ENCODE peak calls at places on chromosomes 12 and 14, in nine cellular contexts. R is HepG2, S is heart right ventricle, L is pancreas, A is colonic mucosa, B is prostate gland, J is upper lobe of right lung, C is WERI-Rb-1, M is heart left ventricle. I is an unnamed sample.

GRCh38 chr14:36524874-36525745 is 5.1 kb upstream of the NKX2-1 start:
- DNase-seq in L (peak), M (no peak), C (no peak), B (no peak), R (peak), S (no peak), J (peak), A (peak), I (no peak)

GRCh38 chr12:114209852-114210251 is 196.1 kb downstream of the TBX5 start:
- DNase-seq in C (no peak), J (no peak), L (no peak), B (no peak), A (no peak), S (no peak), M (no peak), R (no peak), I (no peak)

GRCh38 chr12:67428431-67428830 is 159.3 kb downstream of the CAND1 start:
- DNase-seq in B (no peak), J (no peak), C (no peak), R (peak), S (no peak), L (no peak), M (no peak), A (no peak), I (no peak)

GRCh38 chr12:107515446-107515958 is 170.1 kb upstream of the PWP1 start:
- DNase-seq in B (no peak), C (no peak), R (no peak), M (no peak), J (no peak), A (no peak), S (no peak), L (no peak), I (peak)

GRCh38 chr14:34463598-34463961 is 1.5 kb upstream of the SPTSSA start:
- DNase-seq in C (no peak), B (no peak), A (no peak), R (no peak), M (no peak), J (no peak), L (no peak), S (no peak), I (no peak)

GRCh38 chr12:80201908-80202307 is 102.6 kb downstream of the OTOGL start:
- DNase-seq in B (no peak), J (no peak), C (no peak), S (no peak), M (no peak), R (no peak), A (no peak), L (no peak), I (no peak)

GRCh38 chr12:48775299-48775698 is 13.6 kb downstream of the ADCY6 start:
- DNase-seq in B (no peak), C (no peak), L (no peak), M (no peak), S (no peak), J (no peak), A (no peak), R (no peak), I (no peak)

GRCh38 chr14:67738740-67739504 is 37.2 kb downstream of the RDH12 start:
- DNase-seq in S (peak), M (no peak), C (no peak), R (peak), J (no peak), B (no peak), L (no peak), A (peak), I (peak)

GRCh38 chr14:80844872-80845271 is 96.7 kb downstream of the CEP128 start:
- DNase-seq in R (no peak), B (no peak), S (no peak), C (no peak), J (no peak), M (no peak), A (no peak), L (no peak), I (no peak)

GRCh38 chr14:65222434-65222833 is 120.1 kb upstream of the MAX start:
- DNase-seq in M (peak), R (no peak), J (peak), B (peak), L (peak), S (peak), C (peak), A (peak), I (no peak)

GRCh38 chr12:116564080-116564479 is 4.9 kb downstream of the MAP1LC3B2 start:
- DNase-seq in R (peak), M (no peak), A (no peak), L (no peak), S (no peak), J (no peak), B (no peak), C (no peak), I (no peak)

GRCh38 chr12:70660620-70661219 is 23.5 kb upstream of the PTPRB start:
- DNase-seq in B (no peak), L (no peak), S (peak), J (no peak), M (no peak), R (no peak), C (no peak), A (no peak), I (no peak)

GRCh38 chr14:85572845-85573244 is 42.9 kb downstream of the FLRT2 start:
- DNase-seq in B (no peak), J (no peak), L (no peak), M (no peak), R (no peak), S (no peak), C (no peak), A (no peak), I (no peak)
- H3K27ac ChIP-seq in B (no peak), J (no peak), L (no peak), M (no peak), R (no peak), S (no peak), C (no peak), A (no peak), I (no peak)

DNA sequence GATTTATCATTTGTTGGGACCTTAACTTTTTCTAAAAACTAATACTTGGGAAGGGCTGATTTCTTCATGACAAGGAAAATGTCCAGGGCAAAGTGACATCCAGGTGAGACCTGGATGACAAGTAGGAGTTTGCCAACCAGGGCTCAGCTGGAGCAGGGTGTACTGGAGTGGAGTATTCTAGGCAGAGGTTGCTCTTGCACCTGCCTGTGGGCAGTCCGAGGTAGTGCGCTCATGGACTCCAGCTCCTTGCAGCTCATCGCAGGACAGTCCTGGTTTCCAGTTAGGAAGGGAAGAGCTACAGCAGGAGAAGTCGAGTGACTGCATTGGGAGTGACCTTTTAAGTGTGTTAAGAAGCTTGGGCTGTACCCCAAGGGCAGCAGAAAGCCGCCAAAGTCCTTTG is 175.9 kb downstream of the PELI2 start:
- DNase-seq in M (no peak), B (no peak), L (no peak), J (no peak), A (no peak), C (no peak), S (no peak), R (no peak), I (no peak)
- H3K4me3 ChIP-seq in M (no peak), B (no peak), L (no peak), J (no peak), A (no peak), C (no peak), S (no peak), R (no peak), I (no peak)

DNA sequence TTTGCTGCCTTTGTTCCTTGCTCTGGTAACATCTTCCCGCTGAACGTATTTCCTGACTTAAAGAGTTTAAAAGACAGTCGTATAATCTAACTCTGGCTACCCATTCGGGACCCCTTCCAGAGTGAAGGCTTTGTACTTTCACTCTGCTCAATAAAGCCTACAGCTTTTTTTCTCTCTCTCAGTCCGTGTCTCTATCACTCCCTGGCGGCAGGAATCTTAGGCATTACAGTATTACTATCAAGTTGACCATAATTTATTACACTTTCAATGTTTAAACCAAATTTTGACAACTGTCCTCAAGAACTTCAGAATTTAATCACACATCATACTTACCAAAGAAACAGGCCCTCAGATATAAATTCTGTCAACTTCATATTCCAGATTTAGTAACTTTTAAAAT is 967.9 kb downstream of the FSCB start:
- DNase-seq in L (no peak), J (no peak), R (peak), M (no peak), C (no peak), A (no peak), S (no peak), B (no peak), I (no peak)
- TF ChIP-seq CTCF in L (peak), J (peak), R (peak), M (peak), C (no peak), A (peak), S (no peak), B (no peak), I (no peak)

GRCh38 chr14:96121660-96122395 is 82.7 kb downstream of the C14orf132 start:
- DNase-seq in S (no peak), B (no peak), M (no peak), A (no peak), L (no peak), R (no peak), C (no peak), J (no peak), I (no peak)
- H3K27ac ChIP-seq in S (no peak), B (no peak), M (no peak), A (no peak), L (no peak), R (no peak), C (no peak), J (no peak), I (no peak)

GRCh38 chr14:31927348-31927826 is 149.7 kb upstream of the ARHGAP5 start:
- DNase-seq in J (no peak), A (no peak), C (no peak), R (peak), S (peak), B (no peak), M (no peak), L (no peak), I (no peak)
- H3K4me3 ChIP-seq in J (no peak), A (no peak), C (no peak), R (no peak), S (no peak), B (no peak), M (no peak), L (no peak), I (no peak)

GRCh38 chr12:97313471-97314190 is 149.0 kb upstream of the RMST start:
- DNase-seq in R (peak), M (no peak), L (no peak), A (no peak), J (no peak), S (no peak), C (no peak), B (no peak), I (no peak)

GRCh38 chr12:97309921-97310320 is 152.7 kb upstream of the RMST start:
- DNase-seq in A (no peak), B (no peak), R (no peak), S (no peak), L (no peak), M (no peak), J (no peak), C (no peak), I (no peak)

GRCh38 chr12:97308576-97309198 is 153.9 kb upstream of the RMST start:
- DNase-seq in L (no peak), R (peak), M (no peak), J (no peak), A (no peak), S (no peak), C (no peak), B (peak), I (no peak)

GRCh38 chr12:97312570-97313135 is 150.0 kb upstream of the RMST start:
- DNase-seq in S (no peak), B (no peak), A (no peak), M (no peak), C (no peak), R (no peak), L (no peak), J (no peak), I (no peak)
- TF ChIP-seq CTCF in S (no peak), B (no peak), A (no peak), M (no peak), C (no peak), R (no peak), L (no peak), J (no peak), I (no peak)

DNA sequence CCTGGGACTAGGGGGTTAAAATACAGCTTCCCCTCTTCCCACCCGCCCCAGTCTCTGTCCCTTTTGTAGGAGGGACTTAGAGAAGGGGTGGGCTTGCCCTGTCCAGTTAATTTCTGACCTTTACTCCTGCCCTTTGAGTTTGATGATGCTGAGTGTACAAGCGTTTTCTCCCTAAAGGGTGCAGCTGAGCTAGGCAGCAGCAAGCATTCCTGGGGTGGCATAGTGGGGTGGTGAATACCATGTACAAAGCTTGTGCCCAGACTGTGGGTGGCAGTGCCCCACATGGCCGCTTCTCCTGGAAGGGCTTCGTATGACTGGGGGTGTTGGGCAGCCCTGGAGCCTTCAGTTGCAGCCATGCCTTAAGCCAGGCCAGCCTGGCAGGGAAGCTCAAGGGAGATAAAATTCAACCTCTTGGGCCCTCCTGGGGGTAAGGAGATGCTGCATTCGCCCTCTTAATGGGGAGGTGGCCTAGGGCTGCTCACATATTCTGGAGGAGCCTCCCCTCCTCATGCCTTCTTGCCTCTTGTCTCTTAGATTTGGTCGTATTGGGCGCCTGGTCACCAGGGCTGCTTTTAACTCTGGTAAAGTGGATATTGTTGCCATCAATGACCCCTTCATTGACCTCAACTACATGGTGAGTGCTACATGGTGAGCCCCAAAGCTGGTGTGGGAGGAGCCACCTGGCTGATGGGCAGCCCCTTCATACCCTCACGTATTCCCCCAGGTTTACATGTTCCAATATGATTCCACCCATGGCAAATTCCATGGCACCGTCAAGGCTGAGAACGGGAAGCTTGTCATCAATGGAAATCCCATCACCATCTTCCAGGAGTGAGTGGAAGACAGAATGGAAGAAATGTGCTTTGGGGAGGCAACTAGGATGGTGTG is 1.9 kb downstream of the GAPDH start:
- DNase-seq in A (no peak), R (peak), B (no peak), S (no peak), L (no peak), M (no peak), J (no peak), C (no peak), I (no peak)
- H3K27ac ChIP-seq in A (peak), R (peak), B (peak), S (peak), L (peak), M (peak), J (peak), C (peak), I (peak)

GRCh38 chr14:74938873-74939495 is 15.9 kb upstream of the RPS6KL1 start:
- DNase-seq in A (no peak), J (no peak), C (peak), B (no peak), R (no peak), L (peak), S (no peak), M (no peak), I (no peak)
- H3K4me3 ChIP-seq in A (no peak), J (no peak), C (no peak), B (no peak), R (no peak), L (no peak), S (no peak), M (no peak), I (no peak)

DNA sequence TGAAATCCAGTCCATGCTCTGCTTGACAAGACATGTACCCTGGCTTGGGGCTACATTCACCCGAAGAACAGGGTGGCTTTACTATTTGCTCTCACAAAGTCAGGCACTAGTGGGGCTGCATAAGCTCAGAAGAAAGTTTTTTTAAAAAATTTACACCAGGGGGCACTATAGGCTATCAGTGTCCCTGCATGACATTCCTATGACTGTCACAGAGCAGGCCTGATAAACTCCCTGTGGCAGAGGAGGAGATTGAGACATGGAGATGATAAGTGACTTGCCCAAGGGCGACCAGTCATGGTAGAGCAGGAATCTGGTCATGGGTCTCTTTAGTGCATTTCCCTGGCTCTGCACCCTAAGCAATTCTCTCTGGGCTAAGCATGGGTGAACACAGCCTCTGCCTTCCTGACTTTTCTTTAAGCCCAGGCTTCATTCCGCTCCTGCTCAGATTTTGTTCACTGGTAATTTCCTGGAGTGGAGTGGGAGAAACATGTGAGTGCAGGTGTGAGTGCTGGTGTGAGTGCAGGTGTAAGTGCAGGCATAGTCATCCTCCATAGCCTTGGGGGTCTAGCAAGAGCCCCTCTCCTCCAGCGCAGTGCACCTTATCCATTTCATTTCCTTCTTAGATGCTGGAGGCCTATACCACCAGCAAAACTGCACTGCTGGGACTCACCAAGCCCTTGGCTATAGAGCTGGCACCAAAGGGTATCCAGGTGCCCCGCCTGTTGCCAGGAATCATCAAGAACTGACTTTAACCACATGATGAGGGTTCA is 91.6 kb downstream of the DHRS2 start:
- DNase-seq in A (no peak), M (no peak), B (no peak), R (peak), C (peak), J (no peak), L (no peak), S (no peak), I (no peak)
- TF ChIP-seq CTCF in A (peak), M (peak), B (peak), R (peak), C (peak), J (peak), L (no peak), S (no peak), I (no peak)

GRCh38 chr14:93950948-93951668 is 24.0 kb downstream of the FAM181A start:
- DNase-seq in S (no peak), R (no peak), L (no peak), C (no peak), M (peak), B (no peak), A (no peak), J (no peak), I (no peak)
- H3K27ac ChIP-seq in S (no peak), R (no peak), L (no peak), C (no peak), M (peak), B (no peak), A (no peak), J (no peak), I (no peak)

I was measured in coronary artery.